ENCODE peak calls at places on chromosomes 2 and 18, in four cellular contexts. One of them, this sample, is unnamed.

GRCh38 chr18:57077005-57077735 is 69.7 kb upstream of the BOD1L2 start:
- DNase-seq in K562: no peak
- DNase-seq in HepG2: no peak
- DNase-seq in Panc1: no peak
- DNase-seq in this sample: no peak

GRCh38 chr18:41873730-41874129 is 81.3 kb upstream of the PIK3C3 start:
- DNase-seq in K562: no peak
- DNase-seq in HepG2: no peak
- DNase-seq in Panc1: no peak
- DNase-seq in this sample: no peak

GRCh38 chr2:28411956-28412609 is 19.4 kb downstream of the FOSL2 start:
- DNase-seq in K562: no peak
- DNase-seq in HepG2: no peak
- DNase-seq in Panc1: no peak
- DNase-seq in this sample: no peak

GRCh38 chr2:240922234-240922981 is 16.3 kb downstream of the CROCC2 start:
- DNase-seq in K562: no peak
- DNase-seq in HepG2: no peak
- DNase-seq in Panc1: no peak
- DNase-seq in this sample: no peak

GRCh38 chr18:37663446-37663845 is 97.8 kb upstream of the CELF4 start:
- DNase-seq in K562: no peak
- DNase-seq in HepG2: no peak
- DNase-seq in Panc1: no peak
- DNase-seq in this sample: no peak

GRCh38 chr2:28365158-28365557 is 27.5 kb upstream of the FOSL2 start:
- DNase-seq in K562: no peak
- DNase-seq in HepG2: no peak
- DNase-seq in Panc1: no peak
- DNase-seq in this sample: no peak

GRCh38 chr2:210302326-210302725 is 12.6 kb downstream of the MYL1 start:
- DNase-seq in K562: no peak
- DNase-seq in HepG2: no peak
- DNase-seq in Panc1: no peak
- DNase-seq in this sample: no peak

GRCh38 chr18:79526468-79527460 is 131.0 kb downstream of the NFATC1 start:
- DNase-seq in K562: no peak
- DNase-seq in HepG2: no peak
- DNase-seq in Panc1: no peak
- DNase-seq in this sample: no peak

GRCh38 chr18:73674466-73674865 is 473.2 kb downstream of the FBXO15 start:
- DNase-seq in K562: no peak
- DNase-seq in HepG2: no peak
- DNase-seq in Panc1: no peak
- DNase-seq in this sample: no peak

DNA sequence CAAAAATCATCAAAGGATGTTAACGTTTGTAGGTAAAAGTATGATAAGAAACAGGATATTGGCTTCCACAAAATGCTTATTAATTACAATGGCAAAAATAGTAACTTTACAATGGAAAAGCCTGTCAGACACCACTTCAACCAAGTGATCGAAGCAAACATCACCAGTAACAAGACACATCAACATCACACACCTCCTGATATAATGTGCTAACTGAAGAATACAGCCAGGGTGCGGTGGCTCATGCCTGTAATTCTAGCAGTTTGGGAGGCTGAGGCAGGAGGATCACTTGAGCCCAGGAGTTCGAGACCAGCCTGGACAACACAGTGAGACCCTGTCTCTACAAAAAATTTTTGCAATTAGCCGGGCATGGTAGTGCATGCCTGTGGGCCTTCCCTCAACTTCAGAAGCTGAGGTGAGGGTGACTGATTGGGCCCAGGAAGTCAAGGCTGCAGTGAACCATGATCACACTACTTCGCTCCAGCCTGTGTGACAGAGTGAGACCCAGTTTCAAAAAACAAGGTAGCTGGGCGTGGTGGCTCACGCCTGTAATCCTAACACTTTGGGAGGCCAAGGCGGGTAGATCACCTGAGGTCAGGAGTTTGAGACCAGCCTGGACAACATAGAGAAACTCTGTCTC is 15.0 kb downstream of the MGAT4A start:
- DNase-seq in K562: no peak
- DNase-seq in HepG2: no peak
- DNase-seq in Panc1: no peak
- DNase-seq in this sample: no peak
- TF ChIP-seq TCF7L2 in K562: no peak
- TF ChIP-seq TCF7L2 in HepG2: no peak
- TF ChIP-seq TCF7L2 in Panc1: no peak
- TF ChIP-seq TCF7L2 in this sample: no peak

DNA sequence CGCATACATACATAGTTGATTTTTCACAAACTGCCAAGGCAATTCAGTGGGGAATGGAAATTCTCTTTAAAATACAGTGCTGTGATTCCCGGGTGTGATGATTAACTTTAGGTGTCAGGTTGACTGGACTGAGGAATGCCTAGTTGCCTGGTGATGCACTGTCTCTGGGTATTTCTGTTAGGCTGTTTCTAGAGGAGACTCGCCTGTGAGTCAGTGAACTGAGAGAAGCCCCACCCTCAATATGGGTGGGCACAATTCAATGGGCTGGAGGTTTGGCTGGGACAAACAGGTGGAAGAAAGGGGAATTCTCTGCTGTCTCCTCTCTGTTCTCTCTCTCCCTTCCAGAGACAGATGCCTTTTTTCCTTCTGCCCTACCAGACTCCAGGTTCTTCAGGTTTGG is 187.6 kb downstream of the ARHGAP28 start:
- DNase-seq in K562: no peak
- DNase-seq in HepG2: no peak
- DNase-seq in Panc1: no peak
- DNase-seq in this sample: no peak
- H3K27ac ChIP-seq in K562: no peak
- H3K27ac ChIP-seq in HepG2: no peak
- H3K27ac ChIP-seq in Panc1: no peak
- H3K27ac ChIP-seq in this sample: no peak

GRCh38 chr2:182915369-182916326 is 49.2 kb upstream of the FRZB start:
- DNase-seq in K562: no peak
- DNase-seq in HepG2: no peak
- DNase-seq in Panc1: no peak
- DNase-seq in this sample: no peak
- TF ChIP-seq POLR2AphosphoS5 in K562: no peak
- TF ChIP-seq POLR2AphosphoS5 in HepG2: no peak
- TF ChIP-seq POLR2AphosphoS5 in Panc1: no peak
- TF ChIP-seq POLR2AphosphoS5 in this sample: no peak

GRCh38 chr2:18771212-18771611 is 181.8 kb upstream of the NT5C1B start:
- DNase-seq in K562: no peak
- DNase-seq in HepG2: peak
- DNase-seq in Panc1: no peak
- DNase-seq in this sample: no peak
- TF ChIP-seq TCF7L2 in K562: no peak
- TF ChIP-seq TCF7L2 in HepG2: no peak
- TF ChIP-seq TCF7L2 in Panc1: no peak
- TF ChIP-seq TCF7L2 in this sample: no peak

GRCh38 chr18:25274900-25275299 is 77.1 kb downstream of the ZNF521 start:
- DNase-seq in K562: no peak
- DNase-seq in HepG2: no peak
- DNase-seq in Panc1: no peak
- DNase-seq in this sample: no peak
- H3K27ac ChIP-seq in K562: no peak
- H3K27ac ChIP-seq in HepG2: no peak
- H3K27ac ChIP-seq in Panc1: no peak
- H3K27ac ChIP-seq in this sample: no peak

GRCh38 chr2:20917724-20918572 is 95.0 kb upstream of the LDAH start:
- DNase-seq in K562: no peak
- DNase-seq in HepG2: no peak
- DNase-seq in Panc1: no peak
- DNase-seq in this sample: no peak
- TF ChIP-seq POLR2AphosphoS5 in K562: no peak
- TF ChIP-seq POLR2AphosphoS5 in HepG2: no peak
- TF ChIP-seq POLR2AphosphoS5 in Panc1: no peak
- TF ChIP-seq POLR2AphosphoS5 in this sample: no peak

GRCh38 chr18:43692291-43692690 is 415.0 kb upstream of the SYT4 start:
- DNase-seq in K562: no peak
- DNase-seq in HepG2: no peak
- DNase-seq in Panc1: no peak
- DNase-seq in this sample: no peak
- TF ChIP-seq TCF7L2 in K562: no peak
- TF ChIP-seq TCF7L2 in HepG2: no peak
- TF ChIP-seq TCF7L2 in Panc1: no peak
- TF ChIP-seq TCF7L2 in this sample: no peak

This sample was measured in HCT116.